ENCODE peak calls at places on chromosomes 3 and 15, in eight cellular contexts. O is activated CD4-positive, alpha-beta T cell treated with anti-CD3 and anti-CD28 coated beads, Interleukin-2, amount 50 U/mL, for 1 hour; E is astrocyte of the spinal cord; Y is posterior cingulate gyrus; K is EL; D is stimulated activated CD4-positive, alpha-beta T cell treated with anti-CD3 and anti-CD28 coated beads, Interleukin-4, amount 100 ng/mL, for 48 hours; H is EH; B is HuH-7.5. S is an unnamed sample.

GRCh38 chr3:170499562-170500156 is 81.0 kb downstream of the CLDN11 start:
- DNase-seq in E (peak; percentile 56), B (peak; percentile 71), K (peak; percentile 65), Y (peak; percentile 24), H (peak; percentile 67), D (no peak), O (no peak), S (no peak)

GRCh38 chr3:189652042-189652441 is 20.9 kb downstream of the TP63 start:
- DNase-seq in K (peak; percentile 9), E (no peak), O (no peak), H (peak; percentile 19), B (no peak), D (no peak), Y (no peak), S (no peak)

GRCh38 chr15:79455943-79456342 is 23.8 kb downstream of the MINAR1 start:
- DNase-seq in E (no peak), O (no peak), B (no peak), Y (no peak), K (no peak), D (no peak), H (no peak), S (no peak)

GRCh38 chr15:70035719-70036077 is 62.0 kb downstream of the TLE3 start:
- DNase-seq in Y (no peak), D (no peak), H (no peak), K (no peak), B (no peak), E (no peak), O (no peak), S (no peak)

GRCh38 chr3:121758727-121759450 is 9.3 kb upstream of the GOLGB1 start:
- DNase-seq in H (no peak), B (no peak), D (no peak), E (no peak), O (no peak), Y (no peak), K (no peak), S (no peak)

GRCh38 chr15:79978694-79979519 is 7.9 kb upstream of the BCL2A1 start:
- DNase-seq in H (peak; percentile 72), Y (no peak), B (peak; percentile 39), E (peak; percentile 9), O (no peak), D (no peak), K (peak; percentile 31), S (no peak)

GRCh38 chr15:31203999-31204398 is 102.5 kb upstream of the TRPM1 start:
- DNase-seq in Y (no peak), H (no peak), O (no peak), B (no peak), K (no peak), D (no peak), E (no peak), S (peak; percentile 54)

GRCh38 chr3:173216063-173216462 is 75.0 kb upstream of the SPATA16 start:
- DNase-seq in H (no peak), D (no peak), B (no peak), E (no peak), Y (no peak), K (no peak), O (no peak), S (no peak)

GRCh38 chr15:70902105-70902504 is 9.5 kb downstream of the LRRC49 start:
- DNase-seq in Y (no peak), E (peak; percentile 88), D (no peak), B (no peak), K (peak; percentile 86), H (peak; percentile 92), O (no peak), S (no peak)

GRCh38 chr3:45647148-45647619 is 42.0 kb upstream of the SACM1L start:
- DNase-seq in H (peak; percentile 91), K (peak; percentile 89), Y (no peak), D (no peak), O (no peak), E (peak; percentile 90), B (peak; percentile 44), S (peak; percentile 36)

GRCh38 chr15:70055601-70056051 is 42.1 kb downstream of the TLE3 start:
- DNase-seq in K (no peak), E (no peak), H (peak; percentile 6), O (no peak), D (no peak), B (no peak), Y (no peak), S (no peak)

GRCh38 chr15:90149609-90150340 is 47.5 kb upstream of the IDH2 start:
- DNase-seq in Y (no peak), D (no peak), H (no peak), B (no peak), K (no peak), O (no peak), E (no peak), S (no peak)

GRCh38 chr3:52801839-52802238 is 7.2 kb downstream of the ITIH3 start:
- DNase-seq in K (no peak), H (peak; percentile 39), Y (no peak), D (no peak), B (no peak), O (no peak), E (no peak), S (no peak)

GRCh38 chr15:68584704-68585573 is 6.1 kb downstream of the CORO2B start:
- DNase-seq in K (no peak), O (no peak), E (no peak), B (no peak), D (no peak), H (no peak), Y (no peak), S (no peak)

GRCh38 chr15:93987068-93987467 is 244.3 kb upstream of the MCTP2 start:
- DNase-seq in Y (no peak), B (no peak), E (no peak), K (no peak), O (no peak), H (no peak), D (peak; percentile 1), S (no peak)